ENCODE peak calls at places on chromosomes 13 and 19, in four cellular contexts. G is GM12878, C is uterus, Y is heart right ventricle. M is an unnamed sample. For H3K27me3, the result is how much of the 10 kb centered on the place peaks cover.

GRCh38 chr13:43116242-43116641 is 92.9 kb downstream of the DNAJC15 start:
- DNase-seq in Y (no peak), G (no peak), C (no peak), M (no peak)

GRCh38 chr19:20926796-20927195 is 3.7 kb downstream of the ZNF85 start:
- DNase-seq in Y (no peak), C (no peak), G (no peak), M (no peak)

GRCh38 chr13:51978836-51979556 is 32.3 kb downstream of the ATP7B start:
- DNase-seq in C (no peak), G (no peak), Y (no peak), M (no peak)

GRCh38 chr19:53158119-53158656 is 665 bp downstream of the ZNF347 start:
- DNase-seq in Y (peak), G (no peak), C (peak), M (peak)

GRCh38 chr19:3397266-3398022 is 31.1 kb downstream of the NFIC start:
- DNase-seq in C (no peak), G (no peak), Y (peak), M (no peak)

GRCh38 chr13:106104281-106104901 is 431.1 kb downstream of the EFNB2 start:
- DNase-seq in G (no peak), C (no peak), Y (no peak), M (no peak)

GRCh38 chr13:57932071-57932470 is 300.5 kb downstream of the PCDH17 start:
- DNase-seq in C (no peak), G (no peak), Y (no peak), M (no peak)

GRCh38 chr13:44273991-44274810 is 99.4 kb upstream of the SERP2 start:
- DNase-seq in Y (no peak), C (peak), G (no peak), M (peak)

GRCh38 chr13:51260154-51260553 is 38.0 kb downstream of the FAM124A start:
- DNase-seq in Y (no peak), C (no peak), G (no peak), M (no peak)

GRCh38 chr13:46119883-46120614 is 15.2 kb upstream of the CPB2 start:
- DNase-seq in G (no peak), Y (no peak), C (no peak), M (no peak)

GRCh38 chr19:17209126-17210036 is 5.8 kb upstream of the USE1 start:
- DNase-seq in Y (no peak), G (no peak), C (no peak), M (peak)

GRCh38 chr19:2629491-2630351 is 72.8 kb downstream of the GNG7 start:
- DNase-seq in Y (no peak), C (no peak), G (no peak), M (no peak)

GRCh38 chr13:38542601-38543000 is 144.3 kb upstream of the FREM2 start:
- DNase-seq in Y (no peak), C (no peak), G (no peak), M (no peak)

GRCh38 chr13:52405369-52405766 is 604 bp downstream of the THSD1 start:
- DNase-seq in C (no peak), Y (no peak), G (no peak), M (no peak)

GRCh38 chr19:10454267-10454666 is 33.9 kb downstream of the PDE4A start:
- DNase-seq in Y (no peak), G (no peak), C (no peak), M (no peak)

GRCh38 chr19:3710265-3710812 is 2.2 kb downstream of the TJP3 start:
- DNase-seq in Y (peak), C (peak), G (no peak), M (no peak)

GRCh38 chr13:111407381-111408131 is 87.1 kb downstream of the TEX29 start:
- DNase-seq in Y (no peak), G (no peak), C (no peak), M (no peak)

GRCh38 chr13:48000559-48001126 is 430 bp downstream of the SUCLA2 start:
- DNase-seq in C (no peak), G (no peak), Y (no peak), M (no peak)

DNA sequence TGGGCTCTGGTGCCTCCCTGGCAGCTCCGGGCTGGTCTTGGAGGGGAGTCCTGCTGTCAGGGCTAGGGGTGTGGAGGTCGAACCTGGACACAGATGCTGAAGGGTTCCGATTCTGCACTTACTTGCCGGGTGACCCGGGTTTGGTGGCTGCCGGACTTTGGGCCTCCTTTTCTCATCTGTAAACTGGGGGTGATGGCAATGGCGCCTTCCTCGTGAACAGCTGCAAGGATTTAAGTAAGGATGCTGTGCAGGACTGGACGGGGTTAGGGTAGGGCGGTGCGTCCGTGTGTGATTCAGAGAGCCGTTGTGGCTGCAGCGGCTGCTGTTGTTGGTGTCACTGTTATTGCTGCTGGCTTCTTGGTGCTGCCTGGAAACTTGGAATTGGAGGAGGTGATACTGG is 2.4 kb downstream of the HPN start:
- DNase-seq in G (no peak), C (no peak), Y (no peak), M (no peak)
- H3K27me3 ChIP-seq in G (under half), C (under half), Y (under half), M (under half)

DNA sequence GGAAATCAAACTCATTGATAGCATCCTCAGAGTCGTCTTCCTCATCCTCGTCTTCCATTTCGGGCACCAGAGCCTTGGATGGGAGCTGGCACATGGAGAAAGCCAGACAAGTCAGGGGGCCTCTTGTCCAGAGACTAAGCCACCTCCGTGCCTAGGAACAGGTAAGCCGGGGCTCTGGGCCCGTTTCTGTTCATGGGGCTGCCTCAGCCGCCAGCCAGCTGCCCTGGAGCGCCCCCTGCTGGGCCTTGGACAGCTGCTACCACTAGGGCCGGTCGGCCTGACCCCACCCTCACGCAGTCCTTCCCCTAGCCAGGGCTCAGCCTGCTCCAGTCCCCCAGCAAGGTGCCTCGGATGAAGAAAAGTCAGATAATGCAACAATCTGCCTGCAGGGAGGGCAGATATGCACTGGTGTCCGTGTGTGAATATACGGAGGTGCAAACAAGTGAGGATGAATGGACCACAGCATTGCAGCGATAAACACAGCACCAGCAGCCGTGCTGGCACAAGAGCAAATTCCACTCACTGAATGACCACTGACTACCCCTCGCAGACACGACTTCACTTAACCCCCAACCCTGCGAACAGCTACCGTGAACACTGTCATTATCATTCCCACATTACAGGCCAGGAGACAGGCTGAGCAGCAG is 11.9 kb upstream of the PRKD2 start:
- DNase-seq in G (no peak), C (peak), Y (peak), M (peak)
- H3K27me3 ChIP-seq in G (under half), C (under half), Y (under half), M (under half)

DNA sequence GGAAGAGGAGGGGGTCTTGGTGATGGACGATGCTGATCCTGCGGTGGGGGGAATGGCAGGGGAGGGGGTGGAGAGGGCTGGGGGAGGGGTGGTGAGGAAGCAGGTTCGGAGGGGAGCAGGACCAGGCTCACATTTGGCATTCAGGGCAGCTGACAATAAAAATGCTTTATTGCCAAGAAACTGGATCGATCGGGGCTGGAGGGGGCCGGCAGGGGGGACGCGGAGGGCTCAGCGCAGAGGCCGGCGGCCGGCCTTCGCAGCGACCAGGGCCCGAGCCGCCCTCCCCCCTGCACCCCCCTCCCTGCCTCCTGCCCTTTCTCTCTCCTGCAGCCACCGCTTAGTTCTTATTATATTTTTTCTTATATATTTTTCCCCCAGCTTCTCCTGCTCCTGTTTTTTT is 18.1 kb upstream of the POU2F2 start:
- DNase-seq in Y (no peak), C (no peak), G (no peak), M (no peak)
- H3K27me3 ChIP-seq in Y (half or more), C (under half), G (under half), M (under half)

GRCh38 chr13:90783273-90783672 is 564.2 kb upstream of the MIR17HG start:
- DNase-seq in Y (no peak), C (no peak), G (no peak), M (no peak)
- H3K27me3 ChIP-seq in Y (under half), C (under half), G (under half), M (under half)